ENCODE peak calls at places on chromosomes 16 and 17, in seven cellular contexts. One of them, this sample, is unnamed.

GRCh38 chr17:77959216-77959925 is 868 bp downstream of the TNRC6C start:
- DNase-seq in iris pigment epithelial cell: peak; percentile 15
- DNase-seq in EL: peak; percentile 22
- DNase-seq in RCC 7860: no peak
- DNase-seq in effector memory CD8-positive, alpha-beta T cell: peak; percentile 26
- DNase-seq in tibial nerve: no peak
- DNase-seq in smooth muscle cell of the brain vasculature: no peak
- DNase-seq in this sample: no peak

GRCh38 chr17:66088173-66088572 is 103.8 kb downstream of the CEP112 start:
- DNase-seq in smooth muscle cell of the brain vasculature: no peak
- DNase-seq in effector memory CD8-positive, alpha-beta T cell: no peak
- DNase-seq in EL: peak; percentile 1
- DNase-seq in tibial nerve: no peak
- DNase-seq in iris pigment epithelial cell: no peak
- DNase-seq in RCC 7860: no peak
- DNase-seq in this sample: no peak

GRCh38 chr17:81552244-81553017 is at the start of gene FAAP100:
- DNase-seq in smooth muscle cell of the brain vasculature: no peak
- DNase-seq in tibial nerve: peak; percentile 58
- DNase-seq in effector memory CD8-positive, alpha-beta T cell: peak; percentile 82
- DNase-seq in RCC 7860: peak; percentile 50
- DNase-seq in iris pigment epithelial cell: peak; percentile 81
- DNase-seq in EL: peak; percentile 81
- DNase-seq in this sample: peak; percentile 78

GRCh38 chr16:53745753-53746258 is 41.9 kb downstream of the FTO start:
- DNase-seq in iris pigment epithelial cell: peak; percentile 57
- DNase-seq in RCC 7860: peak; percentile 99
- DNase-seq in EL: peak; percentile 75
- DNase-seq in tibial nerve: no peak
- DNase-seq in effector memory CD8-positive, alpha-beta T cell: no peak
- DNase-seq in smooth muscle cell of the brain vasculature: no peak
- DNase-seq in this sample: peak; percentile 22

GRCh38 chr17:1928976-1929375 is 96.2 kb downstream of the RTN4RL1 start:
- DNase-seq in iris pigment epithelial cell: no peak
- DNase-seq in effector memory CD8-positive, alpha-beta T cell: no peak
- DNase-seq in RCC 7860: no peak
- DNase-seq in smooth muscle cell of the brain vasculature: no peak
- DNase-seq in tibial nerve: no peak
- DNase-seq in EL: no peak
- DNase-seq in this sample: no peak

GRCh38 chr17:6435968-6436367 is 1.0 kb upstream of the AIPL1 start:
- DNase-seq in tibial nerve: no peak
- DNase-seq in EL: peak; percentile 71
- DNase-seq in RCC 7860: peak; percentile 39
- DNase-seq in effector memory CD8-positive, alpha-beta T cell: peak; percentile 51
- DNase-seq in iris pigment epithelial cell: peak; percentile 64
- DNase-seq in smooth muscle cell of the brain vasculature: peak; percentile 28
- DNase-seq in this sample: peak; percentile 76

GRCh38 chr17:57293077-57293476 is 36.8 kb downstream of the MSI2 start:
- DNase-seq in EL: peak; percentile 84
- DNase-seq in iris pigment epithelial cell: peak; percentile 80
- DNase-seq in tibial nerve: no peak
- DNase-seq in effector memory CD8-positive, alpha-beta T cell: no peak
- DNase-seq in smooth muscle cell of the brain vasculature: no peak
- DNase-seq in RCC 7860: no peak
- DNase-seq in this sample: no peak

GRCh38 chr16:31118223-31119155 is 1.0 kb downstream of the KAT8 start:
- DNase-seq in effector memory CD8-positive, alpha-beta T cell: no peak
- DNase-seq in EL: peak; percentile 91
- DNase-seq in smooth muscle cell of the brain vasculature: no peak
- DNase-seq in tibial nerve: no peak
- DNase-seq in RCC 7860: peak; percentile 14
- DNase-seq in iris pigment epithelial cell: peak; percentile 92
- DNase-seq in this sample: peak; percentile 71

GRCh38 chr17:19412984-19413383 is 2.0 kb downstream of the RNF112 start:
- DNase-seq in tibial nerve: no peak
- DNase-seq in smooth muscle cell of the brain vasculature: no peak
- DNase-seq in effector memory CD8-positive, alpha-beta T cell: no peak
- DNase-seq in RCC 7860: no peak
- DNase-seq in iris pigment epithelial cell: no peak
- DNase-seq in EL: no peak
- DNase-seq in this sample: no peak

GRCh38 chr16:53744449-53744848 is 40.5 kb downstream of the FTO start:
- DNase-seq in EL: no peak
- DNase-seq in iris pigment epithelial cell: no peak
- DNase-seq in tibial nerve: no peak
- DNase-seq in RCC 7860: peak; percentile 54
- DNase-seq in smooth muscle cell of the brain vasculature: no peak
- DNase-seq in effector memory CD8-positive, alpha-beta T cell: no peak
- DNase-seq in this sample: no peak

GRCh38 chr16:87593710-87594258 is 8.5 kb upstream of the JPH3 start:
- DNase-seq in tibial nerve: no peak
- DNase-seq in effector memory CD8-positive, alpha-beta T cell: no peak
- DNase-seq in iris pigment epithelial cell: no peak
- DNase-seq in EL: no peak
- DNase-seq in RCC 7860: no peak
- DNase-seq in smooth muscle cell of the brain vasculature: no peak
- DNase-seq in this sample: no peak

GRCh38 chr17:57537524-57538410 is 207.3 kb downstream of the CCDC182 start:
- DNase-seq in effector memory CD8-positive, alpha-beta T cell: no peak
- DNase-seq in iris pigment epithelial cell: no peak
- DNase-seq in tibial nerve: no peak
- DNase-seq in EL: no peak
- DNase-seq in smooth muscle cell of the brain vasculature: no peak
- DNase-seq in RCC 7860: no peak
- DNase-seq in this sample: peak; percentile 40

GRCh38 chr17:83062818-83063671 is 16.4 kb upstream of the METRNL start:
- DNase-seq in EL: no peak
- DNase-seq in iris pigment epithelial cell: no peak
- DNase-seq in smooth muscle cell of the brain vasculature: no peak
- DNase-seq in RCC 7860: no peak
- DNase-seq in tibial nerve: peak; percentile 9
- DNase-seq in effector memory CD8-positive, alpha-beta T cell: no peak
- DNase-seq in this sample: no peak